ENCODE peak calls at places on chromosomes 6 and 20, in seven cellular contexts. M is NCI-H2029; Y is activated naive CD4-positive, alpha-beta T cell treated with anti-CD3 and anti-CD28 coated beads for 36 hours; T is dermis blood vessel endothelial cell; A is AG09319; W is HFF-Myc; P is stimulated activated naive B cell treated with anti-CD40 and anti-IgM and Interleukin-4, amounts not matched to agents 10 μg/mL and 1 μg/mL and 100 μg/mL, for 72 hours. C is an unnamed sample.

GRCh38 chr6:134314236-134314821 is 3.6 kb downstream of the SGK1 start:
- DNase-seq in A (no peak), T (no peak), P (no peak), Y (no peak), M (no peak), W (no peak), C (no peak)

GRCh38 chr6:133817460-133818047 is 71.4 kb upstream of the TCF21 start:
- DNase-seq in P (no peak), Y (peak), A (no peak), M (no peak), T (peak), W (no peak), C (peak)

GRCh38 chr6:110560239-110561015 is 84.0 kb upstream of the SLC22A16 start:
- DNase-seq in P (no peak), Y (peak), T (no peak), W (no peak), A (no peak), M (peak), C (no peak)

GRCh38 chr6:42774201-42774600 is 7.7 kb upstream of the BICRAL start:
- DNase-seq in Y (peak), P (no peak), T (no peak), W (no peak), M (no peak), A (no peak), C (no peak)

GRCh38 chr6:50591135-50591534 is 122.2 kb upstream of the TFAP2D start:
- DNase-seq in A (no peak), P (no peak), T (no peak), Y (no peak), M (no peak), W (no peak), C (no peak)

GRCh38 chr20:878511-879307 is 37.4 kb downstream of the ANGPT4 start:
- DNase-seq in T (peak), M (no peak), P (no peak), Y (peak), A (no peak), W (no peak), C (peak)

GRCh38 chr20:25296094-25297093 is 48.5 kb downstream of the PYGB start:
- DNase-seq in P (no peak), A (no peak), Y (peak), W (no peak), M (peak), T (peak), C (peak)

GRCh38 chr6:155126727-155127439 is 131.8 kb downstream of the TIAM2 start:
- DNase-seq in P (no peak), Y (peak), T (peak), A (no peak), W (no peak), M (no peak), C (no peak)

GRCh38 chr20:62236674-62236996 is 1.7 kb upstream of the OSBPL2 start:
- DNase-seq in M (no peak), Y (no peak), P (no peak), W (no peak), T (no peak), A (no peak), C (peak)

GRCh38 chr6:3195695-3196497 is 31.6 kb downstream of the TUBB2B start:
- DNase-seq in P (no peak), A (no peak), W (no peak), Y (peak), M (no peak), T (peak), C (peak)

GRCh38 chr20:308427-309038 is 11.2 kb downstream of the ZCCHC3 start:
- DNase-seq in M (no peak), T (no peak), A (no peak), P (no peak), W (no peak), Y (no peak), C (no peak)

GRCh38 chr6:136251394-136251793 is 1.3 kb upstream of the MTFR2 start:
- DNase-seq in Y (no peak), W (no peak), P (no peak), T (peak), M (no peak), A (no peak), C (no peak)

GRCh38 chr20:61218886-61219480 is 33.1 kb upstream of the CDH4 start:
- DNase-seq in P (no peak), Y (no peak), W (peak), T (peak), M (no peak), A (peak), C (peak)

GRCh38 chr6:95877480-95877879 is 138.3 kb upstream of the FUT9 start:
- DNase-seq in Y (no peak), T (no peak), M (no peak), A (no peak), P (no peak), W (no peak), C (no peak)

GRCh38 chr20:53672484-53673129 is 79.0 kb upstream of the ZNF217 start:
- DNase-seq in Y (no peak), A (no peak), M (no peak), T (peak), W (no peak), P (no peak), C (no peak)

GRCh38 chr6:75118925-75119515 is 86.8 kb downstream of the COL12A1 start:
- DNase-seq in T (no peak), W (no peak), Y (no peak), P (no peak), A (no peak), M (no peak), C (no peak)

GRCh38 chr6:31620586-31621319 is at the start of gene PRRC2A:
- DNase-seq in A (peak), M (peak), P (no peak), T (peak), Y (peak), W (no peak), C (peak)

GRCh38 chr6:72784581-72784980 is 162.7 kb downstream of the KCNQ5 start:
- DNase-seq in P (no peak), M (no peak), A (no peak), Y (no peak), T (no peak), W (peak), C (no peak)

GRCh38 chr6:130620338-130620781 is 206.8 kb upstream of the SMLR1 start:
- DNase-seq in P (no peak), Y (no peak), T (no peak), M (no peak), A (no peak), W (peak), C (peak)

GRCh38 chr6:153564803-153565202 is 433.7 kb upstream of the RGS17 start:
- DNase-seq in Y (no peak), M (no peak), A (no peak), W (peak), T (peak), P (no peak), C (no peak)

GRCh38 chr6:111248789-111249188 is 161.5 kb downstream of the SLC16A10 start:
- DNase-seq in P (no peak), T (no peak), Y (no peak), A (no peak), W (no peak), M (no peak), C (no peak)

GRCh38 chr6:97963148-97963680 is 680.2 kb upstream of the MMS22L start:
- DNase-seq in W (no peak), T (no peak), Y (no peak), A (no peak), P (no peak), M (no peak), C (no peak)

GRCh38 chr20:51500311-51500710 is 42.2 kb downstream of the NFATC2 start:
- DNase-seq in T (no peak), P (peak), M (no peak), Y (peak), W (no peak), A (no peak), C (peak)

GRCh38 chr6:100622907-100623692 is 158.4 kb upstream of the SIM1 start:
- DNase-seq in Y (no peak), M (no peak), T (no peak), P (no peak), W (no peak), A (no peak), C (no peak)

GRCh38 chr20:61556116-61556515 is 304.1 kb downstream of the CDH4 start:
- DNase-seq in M (no peak), Y (no peak), T (no peak), A (peak), P (no peak), W (no peak), C (peak)

GRCh38 chr20:44057698-44058675 is 129.0 kb downstream of the JPH2 start:
- DNase-seq in P (no peak), Y (no peak), M (no peak), A (peak), T (no peak), W (peak), C (no peak)

GRCh38 chr20:62064788-62065668 is 653 bp downstream of the TAF4 start:
- DNase-seq in P (no peak), Y (peak), W (no peak), M (no peak), T (peak), A (no peak), C (no peak)

C was measured in A673.